ENCODE peak calls at places on chromosomes 13 and 19, in five cellular contexts. One of them, this sample, is unnamed.

GRCh38 chr13:39783051-39783450 is 127.6 kb downstream of the COG6 start:
- DNase-seq in hepatic stellate cell: no peak
- DNase-seq in right lobe of liver: no peak
- DNase-seq in HTR-8/SVneo: no peak
- DNase-seq in DMS153: no peak
- DNase-seq in this sample: no peak

GRCh38 chr13:20401958-20402856 is 123.5 kb downstream of the CRYL1 start:
- DNase-seq in right lobe of liver: no peak
- DNase-seq in DMS153: no peak
- DNase-seq in hepatic stellate cell: peak
- DNase-seq in HTR-8/SVneo: peak
- DNase-seq in this sample: peak

GRCh38 chr19:54684537-54684936 is 21.8 kb downstream of the LILRB4 start:
- DNase-seq in HTR-8/SVneo: peak
- DNase-seq in hepatic stellate cell: no peak
- DNase-seq in DMS153: peak
- DNase-seq in right lobe of liver: no peak
- DNase-seq in this sample: no peak

GRCh38 chr13:89869312-89869711 is 1478.2 kb upstream of the MIR17HG start:
- DNase-seq in HTR-8/SVneo: no peak
- DNase-seq in right lobe of liver: no peak
- DNase-seq in hepatic stellate cell: no peak
- DNase-seq in DMS153: no peak
- DNase-seq in this sample: no peak

GRCh38 chr13:65917731-65918130 is 1312.4 kb downstream of the PCDH9 start:
- DNase-seq in HTR-8/SVneo: no peak
- DNase-seq in hepatic stellate cell: no peak
- DNase-seq in DMS153: no peak
- DNase-seq in right lobe of liver: no peak
- DNase-seq in this sample: no peak

GRCh38 chr19:47778089-47778953 is at the start of gene SELENOW:
- DNase-seq in DMS153: peak
- DNase-seq in right lobe of liver: peak
- DNase-seq in hepatic stellate cell: peak
- DNase-seq in HTR-8/SVneo: peak
- DNase-seq in this sample: peak

GRCh38 chr19:28294395-28294794 is 918.6 kb downstream of the UQCRFS1 start:
- DNase-seq in HTR-8/SVneo: no peak
- DNase-seq in right lobe of liver: no peak
- DNase-seq in hepatic stellate cell: peak
- DNase-seq in DMS153: no peak
- DNase-seq in this sample: no peak

GRCh38 chr13:28584873-28585317 is 74.0 kb upstream of the POMP start:
- DNase-seq in right lobe of liver: no peak
- DNase-seq in DMS153: no peak
- DNase-seq in HTR-8/SVneo: peak
- DNase-seq in hepatic stellate cell: peak
- DNase-seq in this sample: no peak

GRCh38 chr19:39411006-39411831 is 1.2 kb upstream of the PLEKHG2 start:
- DNase-seq in HTR-8/SVneo: no peak
- DNase-seq in hepatic stellate cell: no peak
- DNase-seq in right lobe of liver: peak
- DNase-seq in DMS153: no peak
- DNase-seq in this sample: peak

GRCh38 chr19:13366529-13367143 is 139.6 kb downstream of the CACNA1A start:
- DNase-seq in DMS153: no peak
- DNase-seq in hepatic stellate cell: peak
- DNase-seq in HTR-8/SVneo: peak
- DNase-seq in right lobe of liver: no peak
- DNase-seq in this sample: no peak

GRCh38 chr13:80166352-80166751 is 174.6 kb downstream of the SPRY2 start:
- DNase-seq in HTR-8/SVneo: no peak
- DNase-seq in hepatic stellate cell: no peak
- DNase-seq in DMS153: no peak
- DNase-seq in right lobe of liver: no peak
- DNase-seq in this sample: no peak

GRCh38 chr13:88068975-88069374 is 397.8 kb downstream of the SLITRK5 start:
- DNase-seq in HTR-8/SVneo: no peak
- DNase-seq in hepatic stellate cell: no peak
- DNase-seq in DMS153: no peak
- DNase-seq in right lobe of liver: no peak
- DNase-seq in this sample: no peak

GRCh38 chr13:80040219-80040976 is 300.5 kb downstream of the SPRY2 start:
- DNase-seq in hepatic stellate cell: peak
- DNase-seq in HTR-8/SVneo: peak
- DNase-seq in right lobe of liver: no peak
- DNase-seq in DMS153: no peak
- DNase-seq in this sample: no peak

GRCh38 chr19:40254714-40255418 is 28.4 kb upstream of the CCNP start:
- DNase-seq in HTR-8/SVneo: no peak
- DNase-seq in right lobe of liver: no peak
- DNase-seq in DMS153: no peak
- DNase-seq in hepatic stellate cell: no peak
- DNase-seq in this sample: no peak

GRCh38 chr13:69980799-69981198 is 126.8 kb upstream of the ATXN8OS start:
- DNase-seq in hepatic stellate cell: no peak
- DNase-seq in right lobe of liver: no peak
- DNase-seq in DMS153: no peak
- DNase-seq in HTR-8/SVneo: no peak
- DNase-seq in this sample: no peak

GRCh38 chr19:55958356-55958755 is 10.7 kb downstream of the NLRP8 start:
- DNase-seq in right lobe of liver: no peak
- DNase-seq in HTR-8/SVneo: peak
- DNase-seq in DMS153: no peak
- DNase-seq in hepatic stellate cell: no peak
- DNase-seq in this sample: peak

GRCh38 chr13:97030705-97031452 is 36.6 kb upstream of the OXGR1 start:
- DNase-seq in HTR-8/SVneo: peak
- DNase-seq in hepatic stellate cell: peak
- DNase-seq in right lobe of liver: no peak
- DNase-seq in DMS153: peak
- DNase-seq in this sample: no peak

GRCh38 chr13:71828117-71828516 is 38.9 kb downstream of the DACH1 start:
- DNase-seq in HTR-8/SVneo: no peak
- DNase-seq in right lobe of liver: no peak
- DNase-seq in hepatic stellate cell: no peak
- DNase-seq in DMS153: no peak
- DNase-seq in this sample: no peak

GRCh38 chr13:111322916-111323331 is 2.5 kb downstream of the TEX29 start:
- DNase-seq in hepatic stellate cell: no peak
- DNase-seq in right lobe of liver: no peak
- DNase-seq in DMS153: no peak
- DNase-seq in HTR-8/SVneo: no peak
- DNase-seq in this sample: no peak

GRCh38 chr13:40764587-40765403 is 6.2 kb downstream of the MRPS31 start:
- DNase-seq in HTR-8/SVneo: no peak
- DNase-seq in DMS153: no peak
- DNase-seq in right lobe of liver: peak
- DNase-seq in hepatic stellate cell: no peak
- DNase-seq in this sample: no peak

GRCh38 chr13:30895773-30896172 is 10.3 kb upstream of the MEDAG start:
- DNase-seq in HTR-8/SVneo: peak
- DNase-seq in right lobe of liver: no peak
- DNase-seq in DMS153: no peak
- DNase-seq in hepatic stellate cell: peak
- DNase-seq in this sample: peak

GRCh38 chr19:28351761-28352160 is 861.2 kb downstream of the UQCRFS1 start:
- DNase-seq in HTR-8/SVneo: no peak
- DNase-seq in DMS153: no peak
- DNase-seq in hepatic stellate cell: peak
- DNase-seq in right lobe of liver: no peak
- DNase-seq in this sample: no peak

GRCh38 chr19:12785431-12786011 is 5.8 kb upstream of the JUNB start:
- DNase-seq in DMS153: no peak
- DNase-seq in hepatic stellate cell: no peak
- DNase-seq in right lobe of liver: no peak
- DNase-seq in HTR-8/SVneo: no peak
- DNase-seq in this sample: no peak

GRCh38 chr13:77860621-77861020 is 58.0 kb downstream of the EDNRB start:
- DNase-seq in HTR-8/SVneo: no peak
- DNase-seq in hepatic stellate cell: no peak
- DNase-seq in right lobe of liver: no peak
- DNase-seq in DMS153: no peak
- DNase-seq in this sample: no peak

GRCh38 chr19:14187586-14187985 is 18.4 kb downstream of the ADGRL1 start:
- DNase-seq in right lobe of liver: no peak
- DNase-seq in hepatic stellate cell: no peak
- DNase-seq in HTR-8/SVneo: no peak
- DNase-seq in DMS153: no peak
- DNase-seq in this sample: no peak

GRCh38 chr13:48594080-48594815 is 59.5 kb upstream of the CYSLTR2 start:
- DNase-seq in HTR-8/SVneo: no peak
- DNase-seq in hepatic stellate cell: no peak
- DNase-seq in right lobe of liver: no peak
- DNase-seq in DMS153: no peak
- DNase-seq in this sample: no peak

GRCh38 chr19:5369962-5370367 is 29.4 kb upstream of the PTPRS start:
- DNase-seq in hepatic stellate cell: peak
- DNase-seq in DMS153: no peak
- DNase-seq in HTR-8/SVneo: no peak
- DNase-seq in right lobe of liver: peak
- DNase-seq in this sample: peak

GRCh38 chr13:98785968-98786367 is 33.5 kb upstream of the SLC15A1 start:
- DNase-seq in right lobe of liver: no peak
- DNase-seq in HTR-8/SVneo: no peak
- DNase-seq in hepatic stellate cell: no peak
- DNase-seq in DMS153: no peak
- DNase-seq in this sample: no peak

GRCh38 chr19:5823579-5824281 is 15.8 kb downstream of the FUT6 start:
- DNase-seq in hepatic stellate cell: no peak
- DNase-seq in HTR-8/SVneo: no peak
- DNase-seq in right lobe of liver: peak
- DNase-seq in DMS153: no peak
- DNase-seq in this sample: no peak

GRCh38 chr13:71304861-71305260 is 562.1 kb downstream of the DACH1 start:
- DNase-seq in hepatic stellate cell: no peak
- DNase-seq in right lobe of liver: no peak
- DNase-seq in HTR-8/SVneo: no peak
- DNase-seq in DMS153: no peak
- DNase-seq in this sample: no peak

GRCh38 chr13:28755546-28755870 is 36.7 kb upstream of the SLC46A3 start:
- DNase-seq in DMS153: no peak
- DNase-seq in hepatic stellate cell: no peak
- DNase-seq in HTR-8/SVneo: no peak
- DNase-seq in right lobe of liver: no peak
- DNase-seq in this sample: no peak